ENCODE peak calls at places on chromosome 7, in seven cellular contexts. L is H9, V is mesenchymal stem cell, R is IMR-90, P is neuronal stem cell, Y is mesendoderm, J is H1. T is an unnamed sample.

GRCh38 chr7:98418271-98418635 is 17.4 kb upstream of the BAIAP2L1 start:
- DNase-seq in L (no peak), V (peak), R (peak), P (no peak), Y (no peak), J (no peak), T (no peak)

GRCh38 chr7:138563808-138564207 is 103.7 kb downstream of the TRIM24 start:
- DNase-seq in L (no peak), V (no peak), R (no peak), P (no peak), Y (no peak), J (no peak), T (no peak)

GRCh38 chr7:95824586-95824985 is 52.2 kb downstream of the DYNC1I1 start:
- DNase-seq in L (no peak), V (no peak), R (no peak), P (no peak), Y (no peak), J (no peak), T (no peak)

GRCh38 chr7:157816526-157817250 is 479.9 kb downstream of the DNAJB6 start:
- DNase-seq in L (no peak), V (no peak), R (no peak), P (no peak), Y (no peak), J (no peak), T (no peak)

GRCh38 chr7:76000566-76000965 is 6.2 kb upstream of the TMEM120A start:
- DNase-seq in L (no peak), V (no peak), R (no peak), P (no peak), Y (no peak), J (no peak), T (no peak)

GRCh38 chr7:135670179-135670578 is 7.9 kb downstream of the STMP1 start:
- DNase-seq in L (no peak), V (peak), R (peak), P (no peak), Y (no peak), J (no peak), T (no peak)

GRCh38 chr7:153245809-153246208 is 486.3 kb downstream of the ACTR3B start:
- DNase-seq in L (no peak), V (no peak), R (no peak), P (no peak), Y (no peak), J (no peak), T (no peak)

GRCh38 chr7:43379197-43379596 is 203.7 kb upstream of the STK17A start:
- DNase-seq in L (no peak), V (no peak), R (no peak), P (no peak), Y (no peak), J (no peak), T (no peak)

DNA sequence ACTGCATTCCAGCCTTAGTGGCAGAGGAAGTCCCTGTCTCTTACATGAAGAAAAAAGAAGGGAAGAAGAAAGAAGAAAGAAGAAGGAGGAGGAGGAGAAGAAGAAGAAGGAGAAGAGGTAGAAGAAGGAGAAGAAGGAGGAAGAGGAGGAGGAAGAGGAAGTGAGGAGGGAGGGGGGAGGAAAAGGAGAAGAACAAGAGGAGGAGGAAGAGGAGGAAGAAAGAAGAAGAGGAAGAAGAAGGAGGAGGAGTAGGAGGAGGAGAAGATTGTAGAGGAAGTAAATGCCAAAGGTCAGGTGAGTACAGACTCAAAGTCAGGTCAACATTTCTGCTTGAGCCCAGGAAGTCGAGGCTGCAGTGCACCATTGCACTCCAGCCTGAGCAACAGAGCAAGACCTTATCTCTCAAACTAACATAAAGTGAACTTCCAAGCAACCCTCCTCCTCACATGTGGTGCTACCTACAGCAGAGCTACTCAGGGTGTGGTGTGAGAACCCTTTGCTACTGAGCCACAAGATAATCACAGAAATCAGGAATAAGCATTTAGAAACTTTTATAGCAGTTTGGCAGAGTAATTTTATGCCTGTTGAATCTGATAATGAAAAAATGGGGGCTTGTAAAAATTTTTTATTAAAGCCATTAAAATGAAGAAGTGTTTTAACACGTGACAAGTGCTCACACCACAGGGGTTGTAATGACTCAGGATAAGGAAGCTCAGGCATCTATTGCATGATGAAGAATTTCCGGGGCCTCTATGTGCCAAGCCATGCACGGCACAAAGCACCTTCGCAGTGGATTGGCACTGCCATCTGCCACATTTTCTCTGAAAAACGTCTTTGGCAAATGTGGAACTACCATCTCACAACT is 224.9 kb upstream of the AUTS2 start:
- DNase-seq in L (no peak), V (peak), R (no peak), P (no peak), Y (peak), J (no peak), T (no peak)
- H2BK120ac ChIP-seq in L (no peak), V (no peak), R (no peak), P (no peak), Y (no peak), J (no peak), T (no peak)

GRCh38 chr7:10571759-10572158 is 401.9 kb upstream of the PHF14 start:
- DNase-seq in L (no peak), V (no peak), R (no peak), P (no peak), Y (peak), J (no peak), T (no peak)

GRCh38 chr7:10568891-10569290 is 404.8 kb upstream of the PHF14 start:
- DNase-seq in L (no peak), V (no peak), R (no peak), P (no peak), Y (no peak), J (no peak), T (no peak)
- H3K23ac ChIP-seq in L (no peak), V (no peak), R (no peak), P (no peak), Y (no peak), J (no peak), T (no peak)

GRCh38 chr7:78134748-78135147 is 336.2 kb downstream of the PHTF2 start:
- DNase-seq in L (no peak), V (no peak), R (no peak), P (no peak), Y (peak), J (no peak), T (no peak)
- H3K4me2 ChIP-seq in L (no peak), V (no peak), R (no peak), P (no peak), Y (no peak), J (no peak), T (no peak)

GRCh38 chr7:4017081-4017480 is 665.0 kb upstream of the FOXK1 start:
- DNase-seq in L (no peak), V (no peak), R (no peak), P (no peak), Y (no peak), J (no peak), T (no peak)

GRCh38 chr7:4021413-4021812 is 660.7 kb upstream of the FOXK1 start:
- DNase-seq in L (no peak), V (no peak), R (no peak), P (no peak), Y (no peak), J (no peak), T (no peak)

GRCh38 chr7:4018917-4019316 is 663.2 kb upstream of the FOXK1 start:
- DNase-seq in L (no peak), V (no peak), R (no peak), P (no peak), Y (no peak), J (no peak), T (no peak)

GRCh38 chr7:4017785-4018184 is 664.3 kb upstream of the FOXK1 start:
- DNase-seq in L (no peak), V (no peak), R (no peak), P (no peak), Y (no peak), J (no peak), T (no peak)

DNA sequence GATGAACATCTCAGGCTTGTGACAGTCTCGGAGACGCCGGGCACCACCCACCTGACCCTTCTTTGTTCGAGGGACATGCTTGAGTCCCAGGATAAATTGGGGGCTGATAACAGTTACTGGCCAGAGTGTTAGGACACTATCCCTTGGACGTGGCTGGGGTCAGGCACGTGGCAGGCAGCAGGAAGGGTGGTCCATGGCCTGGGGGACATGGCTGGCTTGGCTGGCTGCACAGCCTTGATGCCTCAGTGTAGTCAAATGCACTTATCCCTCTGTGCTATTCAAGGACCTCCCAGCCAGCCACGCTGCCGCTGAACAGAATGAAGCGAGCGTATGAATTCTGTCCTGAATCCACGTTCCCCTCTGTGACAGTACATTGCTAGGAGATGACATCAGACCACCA is 662.0 kb upstream of the FOXK1 start:
- DNase-seq in L (no peak), V (no peak), R (no peak), P (no peak), Y (no peak), J (no peak), T (no peak)
- H2BK120ac ChIP-seq in L (no peak), V (no peak), R (no peak), P (no peak), Y (no peak), J (no peak), T (no peak)

T was measured in trophoblast cell.